ENCODE peak calls at places on chromosomes 12 and 14, in four cellular contexts. One of them, this sample, is unnamed.

GRCh38 chr12:31005944-31006361 is 67.7 kb upstream of the DDX11 start:
- DNase-seq in heart left ventricle: no peak
- DNase-seq in HT-29: peak; percentile 93
- DNase-seq in nucleus accumbens: no peak
- DNase-seq in this sample: peak; percentile 43

GRCh38 chr12:11545438-11546330 is 103.8 kb upstream of the ETV6 start:
- DNase-seq in heart left ventricle: no peak
- DNase-seq in HT-29: no peak
- DNase-seq in nucleus accumbens: no peak
- DNase-seq in this sample: no peak

GRCh38 chr12:93050026-93050747 is 121.1 kb upstream of the EEA1 start:
- DNase-seq in heart left ventricle: no peak
- DNase-seq in HT-29: no peak
- DNase-seq in nucleus accumbens: no peak
- DNase-seq in this sample: peak; percentile 25

GRCh38 chr12:62891805-62892549 is 43.0 kb downstream of the PPM1H start:
- DNase-seq in heart left ventricle: no peak
- DNase-seq in HT-29: peak; percentile 50
- DNase-seq in nucleus accumbens: no peak
- DNase-seq in this sample: peak; percentile 43

GRCh38 chr12:26088999-26089398 is 35.8 kb downstream of the BHLHE41 start:
- DNase-seq in heart left ventricle: no peak
- DNase-seq in HT-29: no peak
- DNase-seq in nucleus accumbens: no peak
- DNase-seq in this sample: no peak

GRCh38 chr12:86283607-86284006 is 27.4 kb upstream of the MGAT4C start:
- DNase-seq in heart left ventricle: no peak
- DNase-seq in HT-29: no peak
- DNase-seq in nucleus accumbens: no peak
- DNase-seq in this sample: no peak

GRCh38 chr14:74425525-74426201 is 347 bp downstream of the SYNDIG1L start:
- DNase-seq in heart left ventricle: peak; percentile 41
- DNase-seq in HT-29: no peak
- DNase-seq in nucleus accumbens: no peak
- DNase-seq in this sample: no peak

GRCh38 chr12:92080390-92081285 is 65.0 kb downstream of the BTG1 start:
- DNase-seq in heart left ventricle: no peak
- DNase-seq in HT-29: peak; percentile 33
- DNase-seq in nucleus accumbens: no peak
- DNase-seq in this sample: peak; percentile 78

GRCh38 chr12:89427508-89428156 is 75.3 kb upstream of the DUSP6 start:
- DNase-seq in heart left ventricle: no peak
- DNase-seq in HT-29: no peak
- DNase-seq in nucleus accumbens: no peak
- DNase-seq in this sample: no peak

GRCh38 chr12:77294016-77294415 is 228.6 kb upstream of the E2F7 start:
- DNase-seq in heart left ventricle: no peak
- DNase-seq in HT-29: no peak
- DNase-seq in nucleus accumbens: no peak
- DNase-seq in this sample: peak; percentile 5

GRCh38 chr14:100215330-100215885 is 23.5 kb upstream of the YY1 start:
- DNase-seq in heart left ventricle: no peak
- DNase-seq in HT-29: no peak
- DNase-seq in nucleus accumbens: no peak
- DNase-seq in this sample: no peak